ENCODE peak calls at places on chromosomes 1 and 21, in seven cellular contexts. B is foreskin fibroblast; A is cardiac fibroblast; Y is fibroblast of the aortic adventitia; W is CD8-positive, alpha-beta T cell; Q is lower lobe of right lung; I is GM12864. H is an unnamed sample.

GRCh38 chr1:115976062-115976899 is at the start of gene SLC22A15:
- DNase-seq in B (peak; percentile 34), A (peak; percentile 69), Y (peak; percentile 38), W (peak; percentile 26), Q (peak; percentile 91), I (no peak), H (no peak)

GRCh38 chr1:40876891-40877290 is 14.7 kb upstream of the CITED4 start:
- DNase-seq in B (peak; percentile 64), A (no peak), Y (no peak), W (no peak), Q (no peak), I (no peak), H (no peak)

GRCh38 chr1:32180186-32181060 is 948 bp downstream of the TXLNA start:
- DNase-seq in B (peak; percentile 41), A (peak; percentile 73), Y (peak; percentile 60), W (peak; percentile 25), Q (peak; percentile 73), I (no peak), H (no peak)

GRCh38 chr1:40299366-40300248 is 17.5 kb downstream of the COL9A2 start:
- DNase-seq in B (no peak), A (peak; percentile 40), Y (peak; percentile 23), W (no peak), Q (no peak), I (no peak), H (no peak)

GRCh38 chr1:178196631-178197030 is 102.7 kb downstream of the RASAL2 start:
- DNase-seq in B (no peak), A (no peak), Y (no peak), W (no peak), Q (no peak), I (no peak), H (no peak)

GRCh38 chr1:73782901-73783300 is 415.1 kb downstream of the LRRIQ3 start:
- DNase-seq in B (no peak), A (peak; percentile 1), Y (peak; percentile 1), W (no peak), Q (no peak), I (no peak), H (no peak)

GRCh38 chr1:245822997-245823396 is 668.2 kb downstream of the KIF26B start:
- DNase-seq in B (peak; percentile 88), A (peak; percentile 95), Y (peak; percentile 99), W (no peak), Q (no peak), I (no peak), H (peak; percentile 87)

GRCh38 chr1:55989971-55990370 is 589.4 kb downstream of the PLPP3 start:
- DNase-seq in B (no peak), A (no peak), Y (no peak), W (no peak), Q (no peak), I (no peak), H (no peak)

GRCh38 chr1:151199860-151200581 is 1.7 kb downstream of the PIP5K1A start:
- DNase-seq in B (peak; percentile 77), A (peak; percentile 86), Y (peak; percentile 95), W (peak; percentile 11), Q (no peak), I (no peak), H (no peak)

GRCh38 chr1:47981664-47982350 is 15.4 kb downstream of the TRABD2B start:
- DNase-seq in B (no peak), A (no peak), Y (no peak), W (no peak), Q (no peak), I (no peak), H (no peak)

GRCh38 chr1:78146137-78146822 is 100.5 kb downstream of the GIPC2 start:
- DNase-seq in B (no peak), A (no peak), Y (peak; percentile 16), W (no peak), Q (no peak), I (no peak), H (no peak)

GRCh38 chr21:37088196-37088595 is 15.1 kb downstream of the TTC3 start:
- DNase-seq in B (no peak), A (peak; percentile 64), Y (no peak), W (no peak), Q (no peak), I (no peak), H (no peak)

GRCh38 chr1:110637475-110637874 is 31.3 kb upstream of the KCNA2 start:
- DNase-seq in B (no peak), A (no peak), Y (no peak), W (no peak), Q (no peak), I (no peak), H (no peak)

GRCh38 chr1:200029035-200029623 is 1.6 kb downstream of the NR5A2 start:
- DNase-seq in B (peak; percentile 62), A (peak; percentile 31), Y (no peak), W (no peak), Q (no peak), I (no peak), H (no peak)

GRCh38 chr1:94974224-94974623 is 47.3 kb upstream of the CNN3 start:
- DNase-seq in B (no peak), A (peak; percentile 76), Y (peak; percentile 72), W (no peak), Q (no peak), I (no peak), H (peak; percentile 42)

GRCh38 chr1:67339623-67340343 is 32.1 kb downstream of the IL12RB2 start:
- DNase-seq in B (peak; percentile 49), A (peak; percentile 49), Y (peak; percentile 49), W (no peak), Q (no peak), I (no peak), H (no peak)

GRCh38 chr1:16207318-16208269 is 4.9 kb downstream of the ARHGEF19 start:
- DNase-seq in B (no peak), A (peak; percentile 22), Y (no peak), W (no peak), Q (no peak), I (no peak), H (no peak)

GRCh38 chr21:25518491-25518911 is 88.8 kb downstream of the MRPL39 start:
- DNase-seq in B (no peak), A (no peak), Y (no peak), W (no peak), Q (no peak), I (no peak), H (no peak)

GRCh38 chr1:39540504-39541031 is 36.0 kb downstream of the PABPC4 start:
- DNase-seq in B (peak; percentile 59), A (peak; percentile 82), Y (no peak), W (no peak), Q (peak; percentile 85), I (no peak), H (peak; percentile 9)

GRCh38 chr21:26840912-26841311 is 4.3 kb downstream of the ADAMTS1 start:
- DNase-seq in B (peak; percentile 92), A (peak; percentile 89), Y (peak; percentile 91), W (no peak), Q (no peak), I (no peak), H (peak; percentile 72)

GRCh38 chr1:234863596-234863995 is 253.6 kb upstream of the IRF2BP2 start:
- DNase-seq in B (peak; percentile 66), A (peak; percentile 56), Y (peak; percentile 68), W (no peak), Q (no peak), I (no peak), H (no peak)
- TF ChIP-seq CTCF in B (no peak), A (no peak), Y (no peak), W (no peak), Q (no peak), I (no peak), H (no peak)

GRCh38 chr1:63773815-63774616 is at the start of gene ROR1:
- DNase-seq in B (peak; percentile 85), A (peak; percentile 88), Y (peak; percentile 80), W (peak; percentile 7), Q (peak; percentile 89), I (no peak), H (no peak)

GRCh38 chr1:63775418-63776127 is 1.8 kb downstream of the ROR1 start:
- DNase-seq in B (no peak), A (no peak), Y (peak; percentile 34), W (no peak), Q (no peak), I (no peak), H (no peak)

GRCh38 chr1:63772876-63773275 is 941 bp upstream of the ROR1 start:
- DNase-seq in B (no peak), A (no peak), Y (no peak), W (no peak), Q (no peak), I (no peak), H (no peak)

GRCh38 chr1:63773496-63773814 is 362 bp upstream of the ROR1 start:
- DNase-seq in B (no peak), A (no peak), Y (no peak), W (no peak), Q (no peak), I (no peak), H (no peak)

GRCh38 chr1:63774617-63775417 is 1.0 kb downstream of the ROR1 start:
- DNase-seq in B (peak; percentile 56), A (peak; percentile 49), Y (peak; percentile 52), W (no peak), Q (peak; percentile 59), I (no peak), H (no peak)
- H3K4me3 ChIP-seq in B (peak overlapping the region; percentile 70), A (peak overlapping the region; percentile 80), Y (peak overlapping the region; percentile 82), W (no peak overlapping the region), Q (peak overlapping the region; percentile 69), I (no peak overlapping the region), H (peak overlapping the region; percentile 72)

GRCh38 chr1:204528241-204528640 is 12.0 kb downstream of the MDM4 start:
- DNase-seq in B (no peak), A (no peak), Y (no peak), W (no peak), Q (no peak), I (no peak), H (no peak)

GRCh38 chr1:204528677-204529076 is 12.5 kb downstream of the MDM4 start:
- DNase-seq in B (no peak), A (no peak), Y (no peak), W (no peak), Q (no peak), I (no peak), H (no peak)

GRCh38 chr1:204532832-204533231 is 16.6 kb downstream of the MDM4 start:
- DNase-seq in B (no peak), A (no peak), Y (no peak), W (no peak), Q (no peak), I (no peak), H (no peak)

GRCh38 chr1:204530932-204531331 is 14.7 kb downstream of the MDM4 start:
- DNase-seq in B (no peak), A (no peak), Y (no peak), W (no peak), Q (no peak), I (peak; percentile 71), H (no peak)

DNA sequence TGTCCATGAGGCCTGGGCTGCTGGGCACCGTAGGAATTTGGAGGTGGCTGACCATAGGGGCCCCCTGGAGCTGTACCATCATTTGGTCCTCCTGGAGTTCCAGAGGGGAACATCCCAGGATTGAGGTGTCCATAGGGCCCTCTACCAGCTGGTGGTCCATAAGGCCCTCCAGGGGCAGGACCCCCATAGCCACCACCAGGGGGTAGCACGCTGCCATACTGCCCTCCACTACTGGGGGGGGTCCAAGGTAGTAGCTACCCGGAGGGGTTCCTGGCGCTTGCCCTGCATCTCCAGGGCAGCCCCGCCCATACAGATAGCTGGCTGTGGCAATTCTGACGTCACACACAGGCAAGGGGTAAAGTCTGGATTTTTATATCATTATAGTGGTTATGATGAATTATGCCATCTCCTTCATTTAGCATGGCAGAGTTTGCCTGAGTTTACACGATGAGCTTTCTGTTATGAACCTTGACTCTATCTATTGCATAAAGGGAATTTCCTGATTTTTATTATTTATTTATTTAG is 13.2 kb downstream of the MDM4 start:
- DNase-seq in B (no peak), A (no peak), Y (no peak), W (no peak), Q (no peak), I (no peak), H (no peak)
- TF ChIP-seq CTCF in B (no peak), A (no peak), Y (peak; percentile 12), W (no peak), Q (no peak), I (peak; percentile 17), H (no peak)

GRCh38 chr1:58941471-58942289 is 157.8 kb upstream of the JUN start:
- DNase-seq in B (no peak), A (no peak), Y (no peak), W (peak; percentile 28), Q (no peak), I (no peak), H (no peak)
- H3K4me3 ChIP-seq in B (no peak overlapping the region), A (no peak overlapping the region), Y (no peak overlapping the region), W (peak overlapping the region; percentile 36), Q (no peak overlapping the region), I (no peak overlapping the region), H (no peak overlapping the region)

H was measured in AG04449.